ENCODE peak calls at places on chromosome 6, in seven cellular contexts. L is COR-L47; M is lung; D is activated T-helper 1 cell treated with anti-CD3 and anti-CD28 coated beads, Interleukin-12 subunit alpha, Interleukin-12 subunit beta, Interleukin-2, Interleukin-4 antibody, amounts not matched to agents 30 ng/mL and 10 ng/mL and 1 ng/mL, durations not matched to agents 14 hours and 24 hours and 36 hours; J is ELR; G is K562; Q is nephron progenitor cell. Y is an unnamed sample.
A peak's percentile ranks its signal among the peaks of the same experiment; 100 is the strongest.

GRCh38 chr6:151814614-151815013 is 7.1 kb downstream of the ESR1 start:
- DNase-seq in L (no peak), M (no peak), D (no peak), J (no peak), G (no peak), Q (no peak), Y (no peak)

GRCh38 chr6:36739947-36740817 is 42.6 kb downstream of the RAB44 start:
- DNase-seq in L (no peak), M (no peak), D (no peak), J (peak; percentile 77), G (no peak), Q (no peak), Y (no peak)

GRCh38 chr6:107488174-107488874 is 1.6 kb upstream of the SOBP start:
- DNase-seq in L (no peak), M (no peak), D (no peak), J (no peak), G (no peak), Q (peak; percentile 33), Y (no peak)

GRCh38 chr6:163904161-163904560 is 489.6 kb downstream of the QKI start:
- DNase-seq in L (no peak), M (no peak), D (no peak), J (no peak), G (no peak), Q (no peak), Y (no peak)

GRCh38 chr6:3410385-3411360 is 46.2 kb downstream of the SLC22A23 start:
- DNase-seq in L (peak; percentile 67), M (peak; percentile 60), D (peak; percentile 19), J (peak; percentile 76), G (peak; percentile 85), Q (peak; percentile 75), Y (peak; percentile 24)

GRCh38 chr6:109008537-109008950 is 86.1 kb downstream of the SESN1 start:
- DNase-seq in L (no peak), M (no peak), D (no peak), J (peak; percentile 49), G (no peak), Q (no peak), Y (no peak)

GRCh38 chr6:36124881-36125280 is 5.4 kb upstream of the MAPK13 start:
- DNase-seq in L (no peak), M (peak; percentile 64), D (no peak), J (no peak), G (no peak), Q (no peak), Y (no peak)

GRCh38 chr6:154606860-154607259 is 96.4 kb upstream of the CNKSR3 start:
- DNase-seq in L (no peak), M (no peak), D (no peak), J (no peak), G (no peak), Q (no peak), Y (no peak)

GRCh38 chr6:1596088-1596852 is 13.4 kb upstream of the FOXC1 start:
- DNase-seq in L (peak; percentile 43), M (peak; percentile 69), D (peak; percentile 50), J (peak; percentile 54), G (peak; percentile 90), Q (peak; percentile 80), Y (peak; percentile 43)

GRCh38 chr6:36933102-36933501 is 21.4 kb upstream of the PI16 start:
- DNase-seq in L (no peak), M (no peak), D (no peak), J (peak; percentile 76), G (no peak), Q (no peak), Y (no peak)

GRCh38 chr6:163485388-163485851 is 70.9 kb downstream of the QKI start:
- DNase-seq in L (no peak), M (no peak), D (no peak), J (no peak), G (peak; percentile 13), Q (no peak), Y (no peak)

GRCh38 chr6:84224251-84224650 is 3.2 kb downstream of the CEP162 start:
- DNase-seq in L (no peak), M (no peak), D (no peak), J (no peak), G (no peak), Q (no peak), Y (no peak)

GRCh38 chr6:15370730-15371129 is 124.9 kb downstream of the JARID2 start:
- DNase-seq in L (no peak), M (no peak), D (no peak), J (no peak), G (no peak), Q (no peak), Y (no peak)

GRCh38 chr6:147867827-147868226 is 359.3 kb downstream of the SAMD5 start:
- DNase-seq in L (no peak), M (no peak), D (no peak), J (no peak), G (no peak), Q (no peak), Y (no peak)

GRCh38 chr6:152094992-152095592 is 287.6 kb downstream of the ESR1 start:
- DNase-seq in L (no peak), M (peak; percentile 77), D (no peak), J (peak; percentile 100), G (peak; percentile 39), Q (no peak), Y (no peak)

GRCh38 chr6:53418288-53418687 is 69.5 kb upstream of the ELOVL5 start:
- DNase-seq in L (no peak), M (no peak), D (no peak), J (no peak), G (no peak), Q (no peak), Y (no peak)

GRCh38 chr6:24107294-24107693 is 18.7 kb upstream of the NRSN1 start:
- DNase-seq in L (no peak), M (no peak), D (no peak), J (no peak), G (no peak), Q (no peak), Y (no peak)

GRCh38 chr6:1197309-1197708 is 114.6 kb upstream of the FOXQ1 start:
- DNase-seq in L (no peak), M (no peak), D (no peak), J (no peak), G (no peak), Q (no peak), Y (no peak)

GRCh38 chr6:90062667-90063066 is 168.4 kb downstream of the GJA10 start:
- DNase-seq in L (no peak), M (no peak), D (no peak), J (no peak), G (no peak), Q (no peak), Y (no peak)

GRCh38 chr6:154302111-154302752 is 54.4 kb downstream of the IPCEF1 start:
- DNase-seq in L (no peak), M (peak; percentile 35), D (no peak), J (peak; percentile 90), G (no peak), Q (no peak), Y (no peak)

GRCh38 chr6:81755536-81755935 is 3.1 kb upstream of the TENT5A start:
- DNase-seq in L (no peak), M (no peak), D (no peak), J (no peak), G (no peak), Q (no peak), Y (no peak)

GRCh38 chr6:160426146-160426545 is 78.0 kb downstream of the SLC22A3 start:
- DNase-seq in L (no peak), M (no peak), D (no peak), J (no peak), G (no peak), Q (no peak), Y (no peak)

GRCh38 chr6:75118925-75119515 is 86.8 kb downstream of the COL12A1 start:
- DNase-seq in L (no peak), M (no peak), D (no peak), J (no peak), G (no peak), Q (no peak), Y (no peak)

GRCh38 chr6:134060491-134061106 is 8.2 kb upstream of the SLC2A12 start:
- DNase-seq in L (no peak), M (no peak), D (no peak), J (peak; percentile 84), G (no peak), Q (no peak), Y (no peak)

GRCh38 chr6:30820196-30820595 is 64.1 kb upstream of the DDR1 start:
- DNase-seq in L (no peak), M (no peak), D (no peak), J (peak; percentile 88), G (no peak), Q (no peak), Y (no peak)

GRCh38 chr6:93079061-93079460 is 340.3 kb downstream of the EPHA7 start:
- DNase-seq in L (no peak), M (no peak), D (no peak), J (no peak), G (no peak), Q (no peak), Y (no peak)

GRCh38 chr6:71602385-71602949 is 283.9 kb upstream of the RIMS1 start:
- DNase-seq in L (no peak), M (no peak), D (no peak), J (peak; percentile 32), G (no peak), Q (no peak), Y (no peak)

GRCh38 chr6:139722540-139722939 is 348.1 kb upstream of the CITED2 start:
- DNase-seq in L (no peak), M (no peak), D (no peak), J (no peak), G (no peak), Q (no peak), Y (no peak)

GRCh38 chr6:157034433-157035230 is 257.5 kb downstream of the ARID1B start:
- DNase-seq in L (peak; percentile 36), M (no peak), D (no peak), J (peak; percentile 79), G (peak; percentile 51), Q (no peak), Y (peak; percentile 64)

GRCh38 chr6:99348220-99348822 is 1.2 kb downstream of the FAXC start:
- DNase-seq in L (peak; percentile 38), M (no peak), D (no peak), J (no peak), G (no peak), Q (no peak), Y (peak; percentile 23)

GRCh38 chr6:15550724-15551123 is 112.1 kb downstream of the DTNBP1 start:
- DNase-seq in L (no peak), M (no peak), D (no peak), J (no peak), G (no peak), Q (no peak), Y (no peak)

GRCh38 chr6:37845930-37846329 is 26.4 kb downstream of the ZFAND3 start:
- DNase-seq in L (no peak), M (no peak), D (no peak), J (peak; percentile 45), G (no peak), Q (no peak), Y (no peak)

GRCh38 chr6:32803416-32803815 is 13.4 kb downstream of the HLA-DOB start:
- DNase-seq in L (no peak), M (no peak), D (no peak), J (no peak), G (no peak), Q (no peak), Y (no peak)

GRCh38 chr6:3484240-3484639 is 27.4 kb upstream of the SLC22A23 start:
- DNase-seq in L (no peak), M (no peak), D (no peak), J (peak; percentile 60), G (no peak), Q (no peak), Y (no peak)

Y was measured in SHP77.